ENCODE peak calls at places on chromosomes 5 and 9, in eight cellular contexts. E is fibroblast of pulmonary artery, H is heart right ventricle, B is neural crest cell, Q is GM13977, U is prostate gland, F is endothelial cell, N is A549. M is an unnamed sample.

GRCh38 chr5:60333103-60333502 is 366.9 kb downstream of the DEPDC1B start:
- DNase-seq in Q (no peak), F (no peak), U (no peak), B (no peak), N (no peak), H (no peak), E (no peak), M (no peak)

GRCh38 chr9:73155968-73156592 is 4.4 kb downstream of the ANXA1 start:
- DNase-seq in B (no peak), N (no peak), E (no peak), U (no peak), Q (no peak), H (no peak), F (no peak), M (no peak)

GRCh38 chr5:120139039-120139438 is 325.1 kb upstream of the PRR16 start:
- DNase-seq in F (no peak), H (peak), E (peak), B (no peak), Q (no peak), N (peak), U (peak), M (peak)

GRCh38 chr9:96135071-96135825 is 166.7 kb downstream of the HSD17B3 start:
- DNase-seq in H (no peak), F (no peak), B (no peak), Q (no peak), N (no peak), U (no peak), E (no peak), M (no peak)

GRCh38 chr9:130858734-130859705 is 24.0 kb downstream of the ABL1 start:
- DNase-seq in B (no peak), N (no peak), U (no peak), E (no peak), H (no peak), Q (no peak), F (no peak), M (no peak)

GRCh38 chr9:73470766-73471165 is 319.1 kb downstream of the ANXA1 start:
- DNase-seq in F (no peak), E (no peak), U (no peak), N (no peak), H (no peak), B (no peak), Q (no peak), M (no peak)

GRCh38 chr9:127919253-127919815 is 2.5 kb upstream of the ST6GALNAC4 start:
- DNase-seq in B (no peak), E (peak), N (peak), U (peak), H (peak), F (no peak), Q (no peak), M (peak)

GRCh38 chr9:113964740-113965095 is 88.6 kb downstream of the ZNF618 start:
- DNase-seq in F (no peak), Q (no peak), B (no peak), H (no peak), U (no peak), N (no peak), E (no peak), M (no peak)

GRCh38 chr9:78788101-78788500 is 491.2 kb downstream of the PSAT1 start:
- DNase-seq in U (no peak), B (no peak), Q (no peak), F (no peak), E (peak), N (no peak), H (no peak), M (no peak)

GRCh38 chr9:124873664-124874063 is 11.7 kb downstream of the ARPC5L start:
- DNase-seq in B (no peak), U (no peak), H (no peak), N (no peak), Q (no peak), F (no peak), E (no peak), M (no peak)

GRCh38 chr9:127586537-127586936 is 25.5 kb upstream of the STXBP1 start:
- DNase-seq in H (peak), U (peak), N (peak), E (peak), B (peak), F (peak), Q (peak), M (no peak)

GRCh38 chr9:93825348-93826115 is 129.6 kb downstream of the BARX1 start:
- DNase-seq in F (no peak), B (no peak), H (no peak), U (no peak), N (no peak), E (no peak), Q (peak), M (no peak)

GRCh38 chr9:18534611-18535010 is 60.7 kb downstream of the ADAMTSL1 start:
- DNase-seq in F (no peak), H (no peak), E (no peak), Q (no peak), N (no peak), U (no peak), B (no peak), M (no peak)

GRCh38 chr5:7540806-7541205 is 144.9 kb downstream of the ADCY2 start:
- DNase-seq in F (no peak), E (no peak), U (no peak), B (no peak), N (no peak), Q (no peak), H (no peak), M (no peak)

GRCh38 chr5:17424674-17425073 is 73.4 kb upstream of the TAF11L2 start:
- DNase-seq in Q (no peak), B (no peak), H (no peak), F (no peak), N (no peak), U (no peak), E (no peak), M (no peak)

GRCh38 chr9:126510564-126510963 is 103.2 kb upstream of the LMX1B start:
- DNase-seq in B (no peak), N (no peak), F (no peak), U (no peak), E (no peak), H (no peak), Q (no peak), M (no peak)

GRCh38 chr5:131564229-131564652 is 70.8 kb downstream of the RAPGEF6 start:
- DNase-seq in Q (no peak), U (no peak), E (no peak), N (no peak), F (no peak), B (no peak), H (no peak), M (no peak)

GRCh38 chr5:144187699-144188294 is 17.1 kb downstream of the KCTD16 start:
- DNase-seq in Q (peak), H (peak), F (no peak), E (peak), U (peak), B (no peak), N (peak), M (peak)

GRCh38 chr5:107092695-107093094 is 578.0 kb downstream of the EFNA5 start:
- DNase-seq in Q (no peak), F (no peak), E (peak), B (no peak), N (no peak), U (no peak), H (no peak), M (no peak)

GRCh38 chr5:168600409-168600808 is 21.2 kb upstream of the PANK3 start:
- DNase-seq in F (no peak), H (no peak), Q (no peak), B (peak), U (peak), E (no peak), N (no peak), M (no peak)

DNA sequence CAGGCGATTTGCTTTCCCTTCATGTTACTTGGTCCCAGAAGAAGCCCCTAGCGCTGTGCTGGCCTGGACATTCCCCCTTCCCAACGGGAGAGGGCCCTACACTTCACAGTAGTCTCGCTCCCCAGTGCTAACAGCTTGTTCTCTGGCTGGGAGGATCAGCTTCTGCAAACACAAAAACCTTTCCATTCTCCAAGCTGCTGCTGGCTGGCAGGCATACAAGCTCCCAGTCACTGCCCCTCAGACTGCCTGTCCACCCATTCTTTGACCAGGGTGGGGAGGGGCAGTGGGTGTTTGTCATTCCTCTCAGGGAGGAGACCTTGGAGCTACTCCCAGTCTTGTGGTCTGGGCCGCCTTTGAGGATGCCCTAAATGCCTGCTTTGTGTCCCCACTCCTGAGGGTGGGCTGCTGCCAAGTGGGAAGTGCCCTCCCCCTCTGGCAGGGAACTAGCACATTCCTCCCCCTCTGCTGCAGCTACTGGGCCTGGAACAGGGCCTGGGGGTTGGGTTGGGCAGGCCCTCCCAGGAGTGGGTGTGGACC is 20.8 kb downstream of the ENHO start:
- DNase-seq in B (no peak), U (peak), Q (no peak), F (no peak), H (peak), E (peak), N (no peak), M (peak)
- TF ChIP-seq CTCF in B (no peak), U (no peak), Q (no peak), F (no peak), H (no peak), E (peak), N (no peak), M (peak)

GRCh38 chr9:88874391-88874790 is 116.9 kb upstream of the S1PR3 start:
- DNase-seq in Q (no peak), H (no peak), N (peak), E (peak), F (no peak), U (no peak), B (no peak), M (no peak)
- TF ChIP-seq CTCF in Q (no peak), H (no peak), N (no peak), E (peak), F (no peak), U (no peak), B (no peak), M (no peak)

GRCh38 chr5:132754947-132755346 is 7.7 kb downstream of the CCNI2 start:
- DNase-seq in N (peak), F (peak), H (no peak), Q (no peak), B (no peak), E (peak), U (no peak), M (no peak)
- TF ChIP-seq CTCF in N (peak), F (no peak), H (no peak), Q (peak), B (peak), E (peak), U (no peak), M (peak)

GRCh38 chr9:129036923-129037766 is 719 bp downstream of the MIGA2 start:
- DNase-seq in E (no peak), F (no peak), B (no peak), Q (no peak), U (no peak), N (no peak), H (no peak), M (no peak)
- TF ChIP-seq CTCF in E (no peak), F (no peak), B (no peak), Q (no peak), U (no peak), N (no peak), H (no peak), M (no peak)

M was measured in AG09319.